ENCODE peak calls at places on chromosomes 16 and 17, in four cellular contexts. L, F, O and T are unnamed samples.

GRCh38 chr16:50313596-50314483 is 47.5 kb downstream of the ADCY7 start:
- DNase-seq in L (peak), F (peak), O (peak), T (no peak)

GRCh38 chr16:86549076-86549892 is 5.8 kb downstream of the MTHFSD start:
- DNase-seq in L (no peak), F (no peak), O (no peak), T (no peak)

GRCh38 chr16:58501242-58502131 is 1.5 kb downstream of the NDRG4 start:
- DNase-seq in L (no peak), F (no peak), O (peak), T (no peak)

GRCh38 chr16:951660-952301 is 19.0 kb downstream of the LMF1 start:
- DNase-seq in L (no peak), F (no peak), O (no peak), T (no peak)

GRCh38 chr17:62064029-62064790 is 868 bp downstream of the MED13 start:
- DNase-seq in L (no peak), F (peak), O (no peak), T (no peak)

GRCh38 chr17:15464211-15464610 is 3.2 kb downstream of the CDRT4 start:
- DNase-seq in L (no peak), F (no peak), O (no peak), T (no peak)

GRCh38 chr16:1494711-1495110 is 1.6 kb downstream of the TELO2 start:
- DNase-seq in L (no peak), F (no peak), O (no peak), T (no peak)

GRCh38 chr16:10897134-10897533 is 20.1 kb downstream of the CIITA start:
- DNase-seq in L (no peak), F (no peak), O (no peak), T (no peak)

GRCh38 chr16:73183678-73184092 is 135.8 kb upstream of the ZFHX3 start:
- DNase-seq in L (no peak), F (no peak), O (no peak), T (no peak)

GRCh38 chr17:65066858-65067257 is 10.3 kb upstream of the GNA13 start:
- DNase-seq in L (no peak), F (no peak), O (no peak), T (no peak)

GRCh38 chr17:73986641-73987177 is 216.8 kb upstream of the RPL38 start:
- DNase-seq in L (no peak), F (no peak), O (peak), T (no peak)

GRCh38 chr17:79980246-79981043 is 55.2 kb downstream of the TBC1D16 start:
- DNase-seq in L (no peak), F (no peak), O (peak), T (no peak)

GRCh38 chr17:36094232-36094631 is 4.3 kb upstream of the CCL3 start:
- DNase-seq in L (no peak), F (no peak), O (no peak), T (no peak)

GRCh38 chr17:29568331-29569244 is at the start of gene TP53I13:
- DNase-seq in L (peak), F (peak), O (peak), T (no peak)

GRCh38 chr16:87201777-87202176 is 115.4 kb downstream of the C16orf95 start:
- DNase-seq in L (no peak), F (no peak), O (no peak), T (no peak)

GRCh38 chr17:37327341-37328090 is 48.3 kb upstream of the C17orf78 start:
- DNase-seq in L (no peak), F (peak), O (peak), T (peak)

GRCh38 chr17:42135664-42136653 is 13.4 kb downstream of the HSPB9 start:
- DNase-seq in L (peak), F (peak), O (peak), T (no peak)
- H3K4me3 ChIP-seq in L (no peak), F (no peak), O (no peak), T (no peak)

GRCh38 chr16:84048306-84048705 is 5.7 kb upstream of the SLC38A8 start:
- DNase-seq in L (peak), F (no peak), O (peak), T (no peak)

GRCh38 chr16:84048871-84049270 is 6.3 kb upstream of the SLC38A8 start:
- DNase-seq in L (no peak), F (no peak), O (peak), T (no peak)

GRCh38 chr16:84045818-84046470 is 3.3 kb upstream of the SLC38A8 start:
- DNase-seq in L (no peak), F (no peak), O (no peak), T (no peak)

GRCh38 chr16:84047626-84048025 is 5.0 kb upstream of the SLC38A8 start:
- DNase-seq in L (no peak), F (no peak), O (no peak), T (no peak)

GRCh38 chr16:84047206-84047605 is 4.6 kb upstream of the SLC38A8 start:
- DNase-seq in L (no peak), F (no peak), O (no peak), T (no peak)
- TF ChIP-seq CTCF in L (no peak), F (no peak), O (no peak), T (no peak)

DNA sequence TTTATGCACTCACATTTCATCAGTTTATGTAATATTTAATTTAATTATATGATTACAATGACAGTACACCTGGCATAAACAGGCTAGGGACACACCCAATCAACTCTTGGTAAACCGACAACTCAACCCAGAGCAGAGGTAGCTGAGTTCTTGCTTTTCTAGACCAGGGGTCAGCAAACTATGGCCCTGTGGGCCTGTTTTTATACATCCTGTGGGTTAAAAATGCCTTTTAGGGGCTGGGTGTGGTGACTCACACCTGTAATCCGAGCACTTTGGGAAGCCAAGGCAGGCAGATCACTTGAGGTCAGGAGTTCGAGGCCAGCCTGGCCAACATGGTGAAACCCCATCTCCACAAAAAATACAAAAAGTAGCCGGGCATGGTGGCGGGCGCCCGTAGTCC is 99.2 kb upstream of the TMEM97 start:
- DNase-seq in L (no peak), F (no peak), O (no peak), T (no peak)
- H3K4me3 ChIP-seq in L (no peak), F (no peak), O (no peak), T (no peak)

DNA sequence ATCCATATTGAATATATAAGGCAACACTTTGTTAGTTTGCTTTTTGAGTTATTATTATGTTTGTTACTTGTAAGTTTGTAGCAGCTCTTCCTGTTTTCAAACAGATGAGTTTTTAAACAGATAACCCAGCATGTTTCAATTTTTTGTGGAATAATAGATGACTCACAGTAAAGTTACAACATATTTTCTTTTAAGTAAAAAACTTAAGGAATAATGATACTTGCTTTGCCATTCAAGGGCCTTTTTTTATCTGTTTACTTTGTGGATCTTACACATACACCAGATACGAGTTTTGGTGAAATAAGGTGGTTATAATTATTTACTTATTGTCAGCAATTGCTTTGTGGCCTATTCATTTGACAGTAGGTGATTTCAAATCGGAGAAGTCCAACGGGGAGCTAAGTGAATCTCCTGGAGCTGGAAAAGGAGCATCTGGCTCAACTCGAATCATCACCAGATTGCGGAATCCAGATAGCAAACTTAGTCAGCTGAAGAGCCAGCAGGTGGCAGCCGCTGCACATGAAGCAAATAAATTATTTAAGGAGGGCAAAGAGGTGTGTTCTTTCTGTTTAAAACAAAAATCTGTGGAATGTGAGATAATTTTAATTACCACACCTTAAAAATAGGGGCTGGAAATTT is 66.3 kb downstream of the BPTF start:
- DNase-seq in L (no peak), F (peak), O (no peak), T (peak)
- TF ChIP-seq CTCF in L (peak), F (peak), O (peak), T (peak)

DNA sequence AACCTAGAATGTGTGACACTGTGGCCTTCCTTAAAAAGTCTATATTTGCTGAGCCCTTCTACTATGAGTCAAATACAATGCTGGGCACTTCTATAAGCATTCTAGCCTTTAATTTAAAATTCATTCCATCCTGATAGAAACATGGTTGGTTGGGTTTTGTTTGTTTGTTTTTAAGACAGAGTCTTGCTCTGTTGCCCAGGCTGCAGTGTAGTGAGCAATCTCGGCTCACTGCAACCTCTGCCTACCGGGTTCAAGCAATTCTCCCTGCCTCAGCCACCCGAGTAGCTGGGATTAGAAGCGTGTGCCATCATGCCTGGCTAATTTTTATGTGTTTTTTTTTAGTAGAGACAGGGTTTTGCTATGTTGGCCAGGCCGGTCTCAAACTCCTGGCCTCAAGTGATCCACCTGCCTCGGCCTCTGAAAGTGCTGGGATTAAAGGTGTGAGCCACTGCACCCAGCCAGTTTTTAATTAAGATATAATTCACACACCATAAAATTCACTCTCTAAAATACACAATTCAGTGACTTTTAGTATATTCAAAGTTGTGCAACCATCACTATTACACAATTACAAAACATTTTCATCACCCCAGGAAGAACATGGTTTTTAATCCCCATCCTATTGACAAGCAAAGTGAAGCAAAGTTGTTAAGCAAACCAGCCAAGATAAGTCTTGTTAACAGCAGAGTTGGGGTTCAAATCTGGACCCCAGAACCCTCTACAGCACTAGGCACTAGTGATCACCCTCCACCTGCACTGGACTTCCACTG is 42.8 kb downstream of the CMTM4 start:
- DNase-seq in L (no peak), F (no peak), O (no peak), T (no peak)
- H3K4me3 ChIP-seq in L (no peak), F (no peak), O (no peak), T (no peak)

GRCh38 chr17:13230350-13230900 is 212.6 kb upstream of the ELAC2 start:
- DNase-seq in L (no peak), F (no peak), O (no peak), T (no peak)
- TF ChIP-seq CTCF in L (no peak), F (no peak), O (no peak), T (no peak)

DNA sequence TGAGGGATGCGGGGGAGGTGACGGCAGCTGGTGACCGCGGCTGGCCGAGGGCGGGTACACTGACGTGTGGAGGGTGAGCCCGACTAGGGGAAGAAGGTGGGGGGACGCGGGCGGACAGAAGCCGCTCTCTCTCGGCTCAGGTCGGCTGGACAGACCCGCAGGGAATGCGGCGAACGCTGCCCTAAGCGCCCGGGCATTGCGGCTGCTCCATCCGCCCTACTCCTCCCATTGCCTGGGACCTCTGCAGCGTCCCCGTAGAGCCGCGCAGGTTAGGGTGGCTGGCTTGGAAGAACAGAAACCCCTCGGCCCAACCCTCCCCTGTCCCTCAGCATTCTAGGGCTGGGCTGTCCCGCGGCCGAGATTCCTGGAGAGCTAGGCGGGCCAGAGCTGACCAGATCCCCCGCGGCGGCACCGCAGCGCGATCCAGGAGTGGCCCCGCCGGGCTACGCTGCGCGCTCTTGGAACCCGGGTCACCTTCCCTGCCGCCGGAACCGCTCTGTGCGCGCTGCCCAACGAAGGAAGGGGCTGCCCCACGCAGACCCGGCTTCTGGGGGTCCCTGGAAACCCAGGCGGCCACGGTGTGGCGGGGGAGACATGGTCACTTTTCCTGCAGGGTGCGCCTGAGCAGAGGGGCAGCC is 3.0 kb downstream of the DLX4 start:
- DNase-seq in L (no peak), F (no peak), O (peak), T (no peak)
- H3K4me3 ChIP-seq in L (no peak), F (no peak), O (no peak), T (no peak)